ENCODE peak calls at places on chromosomes 6 and 20, in seven cellular contexts. One of them, this sample, is unnamed.

GRCh38 chr6:37375376-37375775 is 21.6 kb downstream of the RNF8 start:
- DNase-seq in stomach: no peak
- DNase-seq in Peyer's patch: no peak
- DNase-seq in uterus: no peak
- DNase-seq in body of pancreas: no peak
- DNase-seq in ovary: no peak
- DNase-seq in lower leg skin: no peak
- DNase-seq in this sample: no peak

GRCh38 chr20:35564905-35565304 is 23.0 kb downstream of the ERGIC3 start:
- DNase-seq in stomach: no peak
- DNase-seq in Peyer's patch: no peak
- DNase-seq in uterus: no peak
- DNase-seq in body of pancreas: no peak
- DNase-seq in ovary: no peak
- DNase-seq in lower leg skin: no peak
- DNase-seq in this sample: no peak

GRCh38 chr6:133609404-133610270 is 279.3 kb upstream of the TCF21 start:
- DNase-seq in stomach: no peak
- DNase-seq in Peyer's patch: no peak
- DNase-seq in uterus: no peak
- DNase-seq in body of pancreas: no peak
- DNase-seq in ovary: no peak
- DNase-seq in lower leg skin: no peak
- DNase-seq in this sample: no peak

GRCh38 chr6:18388252-18388651 is 1.1 kb downstream of the RNF144B start:
- DNase-seq in stomach: no peak
- DNase-seq in Peyer's patch: no peak
- DNase-seq in uterus: no peak
- DNase-seq in body of pancreas: no peak
- DNase-seq in ovary: no peak
- DNase-seq in lower leg skin: no peak
- DNase-seq in this sample: no peak

GRCh38 chr6:149046822-149047246 is 270.7 kb upstream of the TAB2 start:
- DNase-seq in stomach: no peak
- DNase-seq in Peyer's patch: no peak
- DNase-seq in uterus: no peak
- DNase-seq in body of pancreas: no peak
- DNase-seq in ovary: no peak
- DNase-seq in lower leg skin: no peak
- DNase-seq in this sample: no peak

GRCh38 chr6:73984851-73985250 is 288.8 kb downstream of the CD109 start:
- DNase-seq in stomach: no peak
- DNase-seq in Peyer's patch: no peak
- DNase-seq in uterus: no peak
- DNase-seq in body of pancreas: no peak
- DNase-seq in ovary: no peak
- DNase-seq in lower leg skin: no peak
- DNase-seq in this sample: no peak

GRCh38 chr6:85977661-85978060 is 335.0 kb upstream of the SYNCRIP start:
- DNase-seq in stomach: no peak
- DNase-seq in Peyer's patch: no peak
- DNase-seq in uterus: no peak
- DNase-seq in body of pancreas: no peak
- DNase-seq in ovary: no peak
- DNase-seq in lower leg skin: no peak
- DNase-seq in this sample: no peak

GRCh38 chr20:45433316-45433715 is 17.4 kb downstream of the PIGT start:
- DNase-seq in stomach: no peak
- DNase-seq in Peyer's patch: no peak
- DNase-seq in uterus: peak
- DNase-seq in body of pancreas: no peak
- DNase-seq in ovary: peak
- DNase-seq in lower leg skin: no peak
- DNase-seq in this sample: no peak

GRCh38 chr6:108476381-108476780 is 84.3 kb upstream of the FOXO3 start:
- DNase-seq in stomach: no peak
- DNase-seq in Peyer's patch: no peak
- DNase-seq in uterus: no peak
- DNase-seq in body of pancreas: no peak
- DNase-seq in ovary: no peak
- DNase-seq in lower leg skin: no peak
- DNase-seq in this sample: no peak

GRCh38 chr6:142570221-142570671 is 268.4 kb downstream of the ADGRG6 start:
- DNase-seq in stomach: peak
- DNase-seq in Peyer's patch: no peak
- DNase-seq in uterus: no peak
- DNase-seq in body of pancreas: no peak
- DNase-seq in ovary: no peak
- DNase-seq in lower leg skin: no peak
- DNase-seq in this sample: no peak

GRCh38 chr6:1584996-1585668 is 24.6 kb upstream of the FOXC1 start:
- DNase-seq in stomach: no peak
- DNase-seq in Peyer's patch: no peak
- DNase-seq in uterus: no peak
- DNase-seq in body of pancreas: no peak
- DNase-seq in ovary: no peak
- DNase-seq in lower leg skin: no peak
- DNase-seq in this sample: no peak

GRCh38 chr20:609371-609964 is 641 bp downstream of the TCF15 start:
- DNase-seq in stomach: no peak
- DNase-seq in Peyer's patch: no peak
- DNase-seq in uterus: no peak
- DNase-seq in body of pancreas: no peak
- DNase-seq in ovary: no peak
- DNase-seq in lower leg skin: no peak
- DNase-seq in this sample: no peak

GRCh38 chr6:166417285-166417691 is 34.5 kb upstream of the MPC1 start:
- DNase-seq in stomach: no peak
- DNase-seq in Peyer's patch: no peak
- DNase-seq in uterus: no peak
- DNase-seq in body of pancreas: no peak
- DNase-seq in ovary: no peak
- DNase-seq in lower leg skin: no peak
- DNase-seq in this sample: no peak

GRCh38 chr20:32457476-32457986 is 99.4 kb downstream of the ASXL1 start:
- DNase-seq in stomach: peak
- DNase-seq in Peyer's patch: no peak
- DNase-seq in uterus: peak
- DNase-seq in body of pancreas: peak
- DNase-seq in ovary: peak
- DNase-seq in lower leg skin: no peak
- DNase-seq in this sample: no peak

GRCh38 chr6:2611092-2611491 is 139.6 kb downstream of the MYLK4 start:
- DNase-seq in stomach: no peak
- DNase-seq in Peyer's patch: no peak
- DNase-seq in uterus: no peak
- DNase-seq in body of pancreas: peak
- DNase-seq in ovary: no peak
- DNase-seq in lower leg skin: no peak
- DNase-seq in this sample: no peak

GRCh38 chr20:52230406-52230805 is 38.8 kb upstream of the ZFP64 start:
- DNase-seq in stomach: no peak
- DNase-seq in Peyer's patch: no peak
- DNase-seq in uterus: no peak
- DNase-seq in body of pancreas: no peak
- DNase-seq in ovary: no peak
- DNase-seq in lower leg skin: peak
- DNase-seq in this sample: no peak

GRCh38 chr6:129543981-129544380 is 166.0 kb downstream of the ARHGAP18 start:
- DNase-seq in stomach: no peak
- DNase-seq in Peyer's patch: no peak
- DNase-seq in uterus: no peak
- DNase-seq in body of pancreas: no peak
- DNase-seq in ovary: no peak
- DNase-seq in lower leg skin: no peak
- DNase-seq in this sample: no peak

GRCh38 chr6:153947817-153948447 is 91.1 kb upstream of the OPRM1 start:
- DNase-seq in stomach: no peak
- DNase-seq in Peyer's patch: no peak
- DNase-seq in uterus: no peak
- DNase-seq in body of pancreas: peak
- DNase-seq in ovary: no peak
- DNase-seq in lower leg skin: no peak
- DNase-seq in this sample: no peak

GRCh38 chr20:60993647-60994046 is 258.4 kb upstream of the CDH4 start:
- DNase-seq in stomach: no peak
- DNase-seq in Peyer's patch: no peak
- DNase-seq in uterus: no peak
- DNase-seq in body of pancreas: no peak
- DNase-seq in ovary: no peak
- DNase-seq in lower leg skin: no peak
- DNase-seq in this sample: no peak

DNA sequence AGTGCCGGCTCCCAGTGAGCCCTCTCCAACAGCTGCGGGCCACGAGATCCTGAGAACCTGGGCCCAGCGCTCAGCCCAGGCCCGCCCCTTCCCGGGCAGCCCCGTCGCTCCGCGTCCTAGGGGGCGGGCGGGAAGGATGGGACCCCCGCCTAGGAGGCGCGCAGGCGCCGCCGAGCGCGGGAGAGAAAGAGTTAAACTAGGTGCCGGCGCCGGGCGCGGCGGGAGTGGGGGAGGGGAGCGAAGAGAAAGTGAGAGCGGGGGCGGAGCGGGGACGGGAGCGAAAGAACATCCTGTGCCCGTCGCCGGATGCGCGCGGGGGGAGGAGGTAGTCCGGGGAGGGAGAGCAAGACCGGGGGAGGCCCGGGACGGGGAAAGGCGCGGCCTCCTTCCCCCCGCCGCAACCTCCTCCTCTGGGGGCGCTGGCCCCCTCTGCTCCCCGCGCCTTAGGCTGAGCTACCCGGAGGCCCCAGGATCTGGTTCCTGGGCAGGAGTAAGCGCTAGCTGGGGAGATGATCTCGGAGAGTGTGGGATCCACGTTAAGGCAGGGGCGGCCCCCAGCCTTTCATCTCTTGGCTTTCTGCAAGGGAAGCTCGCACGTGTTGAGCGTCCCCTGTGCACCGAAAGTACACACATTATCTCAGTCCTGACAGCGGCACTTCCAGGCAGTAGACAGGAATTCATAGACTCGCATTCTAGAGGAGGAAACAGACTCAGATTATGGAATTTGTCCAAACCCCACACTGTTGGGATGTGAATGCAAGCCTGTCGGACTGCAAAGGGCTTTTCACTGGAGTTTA is 4.9 kb upstream of the ARMC12 start:
- DNase-seq in stomach: peak
- DNase-seq in Peyer's patch: peak
- DNase-seq in uterus: peak
- DNase-seq in body of pancreas: peak
- DNase-seq in ovary: peak
- DNase-seq in lower leg skin: peak
- DNase-seq in this sample: peak
- TF ChIP-seq POLR2A in stomach: peak
- TF ChIP-seq POLR2A in Peyer's patch: no peak
- TF ChIP-seq POLR2A in uterus: peak
- TF ChIP-seq POLR2A in body of pancreas: peak
- TF ChIP-seq POLR2A in ovary: peak
- TF ChIP-seq POLR2A in lower leg skin: no peak
- TF ChIP-seq POLR2A in this sample: no peak

GRCh38 chr6:111660531-111660930 is 54.9 kb upstream of the TRAF3IP2 start:
- DNase-seq in stomach: no peak
- DNase-seq in Peyer's patch: no peak
- DNase-seq in uterus: no peak
- DNase-seq in body of pancreas: no peak
- DNase-seq in ovary: no peak
- DNase-seq in lower leg skin: no peak
- DNase-seq in this sample: no peak

GRCh38 chr6:111662794-111663231 is 57.1 kb upstream of the TRAF3IP2 start:
- DNase-seq in stomach: no peak
- DNase-seq in Peyer's patch: no peak
- DNase-seq in uterus: no peak
- DNase-seq in body of pancreas: no peak
- DNase-seq in ovary: no peak
- DNase-seq in lower leg skin: no peak
- DNase-seq in this sample: no peak

GRCh38 chr6:111663232-111663631 is 57.6 kb upstream of the TRAF3IP2 start:
- DNase-seq in stomach: no peak
- DNase-seq in Peyer's patch: no peak
- DNase-seq in uterus: peak
- DNase-seq in body of pancreas: no peak
- DNase-seq in ovary: no peak
- DNase-seq in lower leg skin: no peak
- DNase-seq in this sample: no peak

GRCh38 chr6:111662192-111662793 is 56.6 kb upstream of the TRAF3IP2 start:
- DNase-seq in stomach: no peak
- DNase-seq in Peyer's patch: no peak
- DNase-seq in uterus: no peak
- DNase-seq in body of pancreas: no peak
- DNase-seq in ovary: no peak
- DNase-seq in lower leg skin: no peak
- DNase-seq in this sample: no peak

GRCh38 chr6:111661541-111662041 is 55.9 kb upstream of the TRAF3IP2 start:
- DNase-seq in stomach: peak
- DNase-seq in Peyer's patch: peak
- DNase-seq in uterus: no peak
- DNase-seq in body of pancreas: peak
- DNase-seq in ovary: no peak
- DNase-seq in lower leg skin: no peak
- DNase-seq in this sample: no peak
- TF ChIP-seq POLR2A in stomach: no peak
- TF ChIP-seq POLR2A in Peyer's patch: no peak
- TF ChIP-seq POLR2A in uterus: no peak
- TF ChIP-seq POLR2A in body of pancreas: no peak
- TF ChIP-seq POLR2A in ovary: no peak
- TF ChIP-seq POLR2A in lower leg skin: no peak
- TF ChIP-seq POLR2A in this sample: no peak

GRCh38 chr6:26159417-26160273 is 72.4 kb downstream of the HFE start:
- DNase-seq in stomach: no peak
- DNase-seq in Peyer's patch: no peak
- DNase-seq in uterus: no peak
- DNase-seq in body of pancreas: no peak
- DNase-seq in ovary: no peak
- DNase-seq in lower leg skin: no peak
- DNase-seq in this sample: no peak
- TF ChIP-seq POLR2A in stomach: no peak
- TF ChIP-seq POLR2A in Peyer's patch: peak
- TF ChIP-seq POLR2A in uterus: no peak
- TF ChIP-seq POLR2A in body of pancreas: peak
- TF ChIP-seq POLR2A in ovary: no peak
- TF ChIP-seq POLR2A in lower leg skin: no peak
- TF ChIP-seq POLR2A in this sample: no peak

DNA sequence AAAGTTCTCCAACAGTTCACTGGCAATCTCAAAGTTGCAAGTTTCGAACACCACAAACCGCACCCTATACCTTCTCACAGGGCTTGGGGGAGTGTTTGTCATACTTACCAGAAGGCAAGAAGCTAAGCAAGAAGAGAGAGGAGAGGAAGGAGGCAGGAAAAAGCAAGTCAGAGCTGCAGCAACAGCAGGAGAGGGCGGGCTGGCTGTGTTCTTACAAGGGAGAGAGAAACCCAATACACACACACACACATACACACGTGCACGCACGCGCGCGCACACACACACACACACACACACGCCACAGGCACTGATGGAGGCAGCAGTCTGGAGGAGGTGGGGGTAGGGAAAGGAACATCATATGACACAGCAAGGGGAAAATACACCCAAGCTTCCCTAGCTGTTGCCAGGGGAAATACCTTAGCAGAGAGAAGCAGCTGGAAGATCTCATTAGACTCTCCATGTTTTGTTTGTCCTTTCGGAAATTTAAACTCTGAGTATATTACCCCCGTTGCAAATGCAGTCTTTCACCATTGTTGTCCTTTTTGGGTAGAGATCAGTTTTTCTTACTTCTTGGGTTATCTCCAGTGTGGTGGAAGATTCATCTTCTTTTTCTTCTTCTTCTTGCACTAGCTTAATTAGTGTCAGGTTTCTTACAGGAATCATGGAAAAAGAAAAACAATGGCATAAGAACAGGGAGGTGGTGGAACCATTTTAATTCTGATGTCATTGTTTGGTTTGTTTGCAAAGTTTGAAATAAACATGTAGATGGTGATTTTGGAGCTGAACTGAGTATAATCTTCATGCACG is at the start of gene TXLNB:
- DNase-seq in stomach: peak
- DNase-seq in Peyer's patch: peak
- DNase-seq in uterus: peak
- DNase-seq in body of pancreas: peak
- DNase-seq in ovary: peak
- DNase-seq in lower leg skin: peak
- DNase-seq in this sample: peak
- TF ChIP-seq POLR2A in stomach: no peak
- TF ChIP-seq POLR2A in Peyer's patch: no peak
- TF ChIP-seq POLR2A in uterus: no peak
- TF ChIP-seq POLR2A in body of pancreas: no peak
- TF ChIP-seq POLR2A in ovary: no peak
- TF ChIP-seq POLR2A in lower leg skin: no peak
- TF ChIP-seq POLR2A in this sample: no peak

This sample was measured in suprapubic skin.